ENCODE peak calls at places on chromosome 6, in four cellular contexts. One of them, this sample, is unnamed.

GRCh38 chr6:16236648-16237199 is 1.7 kb upstream of the GMPR start:
- DNase-seq in GM20000: peak
- DNase-seq in pancreas: no peak
- DNase-seq in CD8-positive, alpha-beta T cell: no peak
- DNase-seq in this sample: peak

GRCh38 chr6:116101298-116101718 is 655 bp downstream of the NT5DC1 start:
- DNase-seq in GM20000: no peak
- DNase-seq in pancreas: no peak
- DNase-seq in CD8-positive, alpha-beta T cell: peak
- DNase-seq in this sample: no peak

GRCh38 chr6:156794546-156794945 is 17.4 kb downstream of the ARID1B start:
- DNase-seq in GM20000: no peak
- DNase-seq in pancreas: no peak
- DNase-seq in CD8-positive, alpha-beta T cell: no peak
- DNase-seq in this sample: no peak

GRCh38 chr6:150142657-150143501 is at the start of gene PPP1R14C:
- DNase-seq in GM20000: peak
- DNase-seq in pancreas: peak
- DNase-seq in CD8-positive, alpha-beta T cell: no peak
- DNase-seq in this sample: no peak

GRCh38 chr6:76776876-76777275 is 686.4 kb downstream of the HTR1B start:
- DNase-seq in GM20000: no peak
- DNase-seq in pancreas: no peak
- DNase-seq in CD8-positive, alpha-beta T cell: no peak
- DNase-seq in this sample: no peak

GRCh38 chr6:36841756-36842155 is 2.5 kb upstream of the CPNE5 start:
- DNase-seq in GM20000: no peak
- DNase-seq in pancreas: no peak
- DNase-seq in CD8-positive, alpha-beta T cell: no peak
- DNase-seq in this sample: no peak

GRCh38 chr6:100088009-100088408 is 94.0 kb upstream of the MCHR2 start:
- DNase-seq in GM20000: no peak
- DNase-seq in pancreas: no peak
- DNase-seq in CD8-positive, alpha-beta T cell: no peak
- DNase-seq in this sample: no peak

GRCh38 chr6:42523158-42523814 is 40.5 kb upstream of the UBR2 start:
- DNase-seq in GM20000: no peak
- DNase-seq in pancreas: no peak
- DNase-seq in CD8-positive, alpha-beta T cell: no peak
- DNase-seq in this sample: no peak

GRCh38 chr6:98875375-98875774 is 41.0 kb downstream of the POU3F2 start:
- DNase-seq in GM20000: no peak
- DNase-seq in pancreas: peak
- DNase-seq in CD8-positive, alpha-beta T cell: no peak
- DNase-seq in this sample: no peak

GRCh38 chr6:109257494-109257893 is 124.8 kb downstream of the CD164 start:
- DNase-seq in GM20000: no peak
- DNase-seq in pancreas: no peak
- DNase-seq in CD8-positive, alpha-beta T cell: no peak
- DNase-seq in this sample: no peak

GRCh38 chr6:37303891-37304503 is 46.1 kb upstream of the TMEM217 start:
- DNase-seq in GM20000: peak
- DNase-seq in pancreas: no peak
- DNase-seq in CD8-positive, alpha-beta T cell: no peak
- DNase-seq in this sample: peak

GRCh38 chr6:166588691-166589333 is 2.3 kb upstream of the RAMACL start:
- DNase-seq in GM20000: peak
- DNase-seq in pancreas: no peak
- DNase-seq in CD8-positive, alpha-beta T cell: no peak
- DNase-seq in this sample: peak

GRCh38 chr6:30361661-30362060 is 16.7 kb downstream of the RPP21 start:
- DNase-seq in GM20000: no peak
- DNase-seq in pancreas: no peak
- DNase-seq in CD8-positive, alpha-beta T cell: no peak
- DNase-seq in this sample: no peak

GRCh38 chr6:45742591-45742990 is 273.1 kb downstream of the CLIC5 start:
- DNase-seq in GM20000: no peak
- DNase-seq in pancreas: no peak
- DNase-seq in CD8-positive, alpha-beta T cell: no peak
- DNase-seq in this sample: no peak

GRCh38 chr6:157187182-157188093 is 135.9 kb downstream of the TMEM242 start:
- DNase-seq in GM20000: no peak
- DNase-seq in pancreas: no peak
- DNase-seq in CD8-positive, alpha-beta T cell: no peak
- DNase-seq in this sample: no peak

GRCh38 chr6:6039946-6040509 is 33.3 kb upstream of the NRN1 start:
- DNase-seq in GM20000: no peak
- DNase-seq in pancreas: no peak
- DNase-seq in CD8-positive, alpha-beta T cell: no peak
- DNase-seq in this sample: peak

GRCh38 chr6:168050861-168051586 is 28.0 kb downstream of the FRMD1 start:
- DNase-seq in GM20000: no peak
- DNase-seq in pancreas: no peak
- DNase-seq in CD8-positive, alpha-beta T cell: no peak
- DNase-seq in this sample: no peak

GRCh38 chr6:6890400-6890858 is 217.3 kb upstream of the RREB1 start:
- DNase-seq in GM20000: no peak
- DNase-seq in pancreas: peak
- DNase-seq in CD8-positive, alpha-beta T cell: no peak
- DNase-seq in this sample: no peak

GRCh38 chr6:124055986-124056385 is 252.3 kb downstream of the NKAIN2 start:
- DNase-seq in GM20000: no peak
- DNase-seq in pancreas: no peak
- DNase-seq in CD8-positive, alpha-beta T cell: no peak
- DNase-seq in this sample: no peak

GRCh38 chr6:89161326-89162046 is 15.6 kb downstream of the PM20D2 start:
- DNase-seq in GM20000: no peak
- DNase-seq in pancreas: no peak
- DNase-seq in CD8-positive, alpha-beta T cell: no peak
- DNase-seq in this sample: no peak

GRCh38 chr6:155710704-155711103 is 255.1 kb upstream of the NOX3 start:
- DNase-seq in GM20000: no peak
- DNase-seq in pancreas: no peak
- DNase-seq in CD8-positive, alpha-beta T cell: no peak
- DNase-seq in this sample: no peak
- TF ChIP-seq CTCF in GM20000: no peak
- TF ChIP-seq CTCF in pancreas: no peak
- TF ChIP-seq CTCF in CD8-positive, alpha-beta T cell: no peak
- TF ChIP-seq CTCF in this sample: no peak

GRCh38 chr6:147220345-147220744 is 16.1 kb downstream of the STXBP5 start:
- DNase-seq in GM20000: no peak
- DNase-seq in pancreas: no peak
- DNase-seq in CD8-positive, alpha-beta T cell: no peak
- DNase-seq in this sample: no peak

GRCh38 chr6:147223751-147224150 is 19.5 kb downstream of the STXBP5 start:
- DNase-seq in GM20000: no peak
- DNase-seq in pancreas: no peak
- DNase-seq in CD8-positive, alpha-beta T cell: no peak
- DNase-seq in this sample: no peak

GRCh38 chr6:147219463-147219862 is 15.2 kb downstream of the STXBP5 start:
- DNase-seq in GM20000: no peak
- DNase-seq in pancreas: no peak
- DNase-seq in CD8-positive, alpha-beta T cell: no peak
- DNase-seq in this sample: no peak

GRCh38 chr6:147221739-147222138 is 17.5 kb downstream of the STXBP5 start:
- DNase-seq in GM20000: no peak
- DNase-seq in pancreas: no peak
- DNase-seq in CD8-positive, alpha-beta T cell: no peak
- DNase-seq in this sample: no peak

GRCh38 chr6:147222160-147222838 is 18.1 kb downstream of the STXBP5 start:
- DNase-seq in GM20000: no peak
- DNase-seq in pancreas: no peak
- DNase-seq in CD8-positive, alpha-beta T cell: no peak
- DNase-seq in this sample: peak
- TF ChIP-seq CTCF in GM20000: no peak
- TF ChIP-seq CTCF in pancreas: peak
- TF ChIP-seq CTCF in CD8-positive, alpha-beta T cell: peak
- TF ChIP-seq CTCF in this sample: peak

GRCh38 chr6:106446287-106446885 is 85.9 kb downstream of the CRYBG1 start:
- DNase-seq in GM20000: peak
- DNase-seq in pancreas: no peak
- DNase-seq in CD8-positive, alpha-beta T cell: no peak
- DNase-seq in this sample: peak
- TF ChIP-seq CTCF in GM20000: peak
- TF ChIP-seq CTCF in pancreas: peak
- TF ChIP-seq CTCF in CD8-positive, alpha-beta T cell: peak
- TF ChIP-seq CTCF in this sample: peak

GRCh38 chr6:122610690-122611455 is 668 bp downstream of the PKIB start:
- DNase-seq in GM20000: peak
- DNase-seq in pancreas: peak
- DNase-seq in CD8-positive, alpha-beta T cell: peak
- DNase-seq in this sample: peak

GRCh38 chr6:122614303-122614702 is 4.1 kb downstream of the PKIB start:
- DNase-seq in GM20000: no peak
- DNase-seq in pancreas: no peak
- DNase-seq in CD8-positive, alpha-beta T cell: no peak
- DNase-seq in this sample: no peak

GRCh38 chr6:122615409-122615808 is 5.2 kb downstream of the PKIB start:
- DNase-seq in GM20000: no peak
- DNase-seq in pancreas: no peak
- DNase-seq in CD8-positive, alpha-beta T cell: no peak
- DNase-seq in this sample: no peak

GRCh38 chr6:122612838-122613237 is 2.6 kb downstream of the PKIB start:
- DNase-seq in GM20000: no peak
- DNase-seq in pancreas: no peak
- DNase-seq in CD8-positive, alpha-beta T cell: no peak
- DNase-seq in this sample: no peak

GRCh38 chr6:122609881-122610689 is at the start of gene PKIB:
- DNase-seq in GM20000: peak
- DNase-seq in pancreas: peak
- DNase-seq in CD8-positive, alpha-beta T cell: peak
- DNase-seq in this sample: peak
- TF ChIP-seq CTCF in GM20000: no peak
- TF ChIP-seq CTCF in pancreas: no peak
- TF ChIP-seq CTCF in CD8-positive, alpha-beta T cell: no peak
- TF ChIP-seq CTCF in this sample: no peak

GRCh38 chr6:40672118-40672517 is 85.0 kb upstream of the LRFN2 start:
- DNase-seq in GM20000: no peak
- DNase-seq in pancreas: no peak
- DNase-seq in CD8-positive, alpha-beta T cell: no peak
- DNase-seq in this sample: no peak
- TF ChIP-seq CTCF in GM20000: no peak
- TF ChIP-seq CTCF in pancreas: no peak
- TF ChIP-seq CTCF in CD8-positive, alpha-beta T cell: no peak
- TF ChIP-seq CTCF in this sample: peak

GRCh38 chr6:106910999-106911949 is 63.3 kb downstream of the CD24 start:
- DNase-seq in GM20000: no peak
- DNase-seq in pancreas: no peak
- DNase-seq in CD8-positive, alpha-beta T cell: no peak
- DNase-seq in this sample: no peak

GRCh38 chr6:106916891-106917290 is 57.6 kb downstream of the CD24 start:
- DNase-seq in GM20000: no peak
- DNase-seq in pancreas: no peak
- DNase-seq in CD8-positive, alpha-beta T cell: no peak
- DNase-seq in this sample: no peak

GRCh38 chr6:106918128-106918527 is 56.4 kb downstream of the CD24 start:
- DNase-seq in GM20000: no peak
- DNase-seq in pancreas: no peak
- DNase-seq in CD8-positive, alpha-beta T cell: no peak
- DNase-seq in this sample: no peak

GRCh38 chr6:106913111-106913510 is 61.4 kb downstream of the CD24 start:
- DNase-seq in GM20000: no peak
- DNase-seq in pancreas: no peak
- DNase-seq in CD8-positive, alpha-beta T cell: no peak
- DNase-seq in this sample: no peak

GRCh38 chr6:106913676-106914280 is 60.8 kb downstream of the CD24 start:
- DNase-seq in GM20000: peak
- DNase-seq in pancreas: no peak
- DNase-seq in CD8-positive, alpha-beta T cell: no peak
- DNase-seq in this sample: peak
- TF ChIP-seq CTCF in GM20000: no peak
- TF ChIP-seq CTCF in pancreas: no peak
- TF ChIP-seq CTCF in CD8-positive, alpha-beta T cell: no peak
- TF ChIP-seq CTCF in this sample: no peak

GRCh38 chr6:133396225-133396624 is 155.1 kb downstream of the EYA4 start:
- DNase-seq in GM20000: no peak
- DNase-seq in pancreas: no peak
- DNase-seq in CD8-positive, alpha-beta T cell: no peak
- DNase-seq in this sample: no peak
- TF ChIP-seq CTCF in GM20000: no peak
- TF ChIP-seq CTCF in pancreas: no peak
- TF ChIP-seq CTCF in CD8-positive, alpha-beta T cell: no peak
- TF ChIP-seq CTCF in this sample: no peak

GRCh38 chr6:164098857-164099534 is 684.5 kb downstream of the QKI start:
- DNase-seq in GM20000: no peak
- DNase-seq in pancreas: peak
- DNase-seq in CD8-positive, alpha-beta T cell: no peak
- DNase-seq in this sample: no peak

GRCh38 chr6:164095056-164095455 is 680.5 kb downstream of the QKI start:
- DNase-seq in GM20000: no peak
- DNase-seq in pancreas: no peak
- DNase-seq in CD8-positive, alpha-beta T cell: no peak
- DNase-seq in this sample: peak

GRCh38 chr6:164097056-164097455 is 682.5 kb downstream of the QKI start:
- DNase-seq in GM20000: no peak
- DNase-seq in pancreas: no peak
- DNase-seq in CD8-positive, alpha-beta T cell: no peak
- DNase-seq in this sample: no peak

GRCh38 chr6:164099535-164099982 is 685.0 kb downstream of the QKI start:
- DNase-seq in GM20000: no peak
- DNase-seq in pancreas: no peak
- DNase-seq in CD8-positive, alpha-beta T cell: no peak
- DNase-seq in this sample: no peak

DNA sequence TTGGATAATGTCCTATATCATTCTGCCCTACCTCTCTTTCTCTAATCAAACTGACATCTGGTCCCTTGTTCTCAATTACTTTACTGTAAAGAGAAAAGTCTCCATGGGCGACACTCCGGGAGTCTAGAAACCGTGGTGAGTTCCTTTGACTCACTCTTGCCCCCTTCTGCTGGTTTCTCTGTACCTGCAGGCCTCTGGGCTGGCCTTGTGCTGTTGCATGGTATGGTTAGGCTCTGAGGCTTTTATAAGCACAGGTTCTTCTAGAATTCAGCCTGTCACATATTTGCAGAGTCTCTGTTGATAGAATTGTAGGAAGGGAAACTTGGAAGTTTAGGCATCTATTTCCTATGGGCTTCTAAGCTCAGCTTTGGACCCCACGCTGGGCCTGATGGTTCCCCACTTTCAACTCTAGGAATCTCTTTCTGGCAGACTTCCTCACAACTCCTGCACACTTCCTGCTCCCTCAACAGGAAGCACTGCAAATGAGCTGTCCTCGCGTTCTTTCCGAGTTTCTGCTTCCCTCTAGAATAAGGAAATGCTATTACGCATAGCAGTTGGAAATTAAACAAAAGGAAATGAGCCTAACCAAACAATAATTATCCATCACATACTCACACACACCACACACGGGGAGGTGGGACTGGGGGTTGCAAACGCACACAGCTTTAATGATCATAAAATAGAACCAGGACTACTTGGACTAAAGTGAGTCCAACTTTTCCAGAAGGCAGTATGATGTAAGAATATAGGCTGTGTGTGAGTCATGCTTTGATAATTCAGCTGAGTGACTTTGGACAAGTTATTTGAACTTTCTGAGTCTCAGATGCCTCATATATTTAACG is 683.3 kb downstream of the QKI start:
- DNase-seq in GM20000: no peak
- DNase-seq in pancreas: no peak
- DNase-seq in CD8-positive, alpha-beta T cell: no peak
- DNase-seq in this sample: no peak
- TF ChIP-seq CTCF in GM20000: no peak
- TF ChIP-seq CTCF in pancreas: no peak
- TF ChIP-seq CTCF in CD8-positive, alpha-beta T cell: no peak
- TF ChIP-seq CTCF in this sample: peak

This sample was measured in GM12865.